ENCODE peak calls at places on chromosomes 13 and 19, in five cellular contexts. C is HFF-Myc, M is choroid plexus epithelial cell, J is neural crest cell, Z is fibroblast of lung. O is an unnamed sample.

GRCh38 chr19:28334419-28334818 is 878.5 kb downstream of the UQCRFS1 start:
- DNase-seq in C (no peak), Z (no peak), M (no peak), J (no peak), O (no peak)

GRCh38 chr13:107669356-107669755 is 546.0 kb downstream of the LIG4 start:
- DNase-seq in Z (no peak), J (no peak), C (no peak), M (peak; percentile 37), O (no peak)

GRCh38 chr19:29815231-29815630 is 3.4 kb downstream of the CCNE1 start:
- DNase-seq in Z (no peak), J (no peak), C (no peak), M (no peak), O (no peak)

GRCh38 chr13:50580684-50581305 is 262.7 kb downstream of the DLEU7 start:
- DNase-seq in M (peak; percentile 85), C (no peak), Z (peak; percentile 81), J (no peak), O (no peak)

GRCh38 chr13:29847501-29847983 is 2.9 kb downstream of the UBL3 start:
- DNase-seq in M (peak; percentile 59), Z (peak; percentile 59), C (no peak), J (peak; percentile 12), O (no peak)

GRCh38 chr19:34428549-34429285 is 536 bp downstream of the UBA2 start:
- DNase-seq in C (no peak), Z (peak; percentile 29), J (no peak), M (peak; percentile 26), O (no peak)

GRCh38 chr13:31670831-31671617 is 68.3 kb upstream of the RXFP2 start:
- DNase-seq in Z (peak; percentile 28), M (peak; percentile 2), J (no peak), C (peak; percentile 2), O (no peak)

GRCh38 chr13:51417716-51418115 is 35.1 kb downstream of the INTS6 start:
- DNase-seq in J (no peak), M (no peak), Z (no peak), C (no peak), O (no peak)

GRCh38 chr19:31698352-31698751 is 349.1 kb upstream of the TSHZ3 start:
- DNase-seq in C (no peak), J (no peak), M (no peak), Z (no peak), O (no peak)

GRCh38 chr13:39616087-39616694 is 13.2 kb upstream of the LHFPL6 start:
- DNase-seq in J (peak; percentile 54), M (peak; percentile 88), Z (peak; percentile 79), C (peak; percentile 58), O (peak; percentile 28)

GRCh38 chr19:40716031-40716654 is 543 bp downstream of the COQ8B start:
- DNase-seq in Z (no peak), C (peak; percentile 93), M (peak; percentile 87), J (no peak), O (no peak)

GRCh38 chr19:30148803-30149202 is 206.8 kb downstream of the URI1 start:
- DNase-seq in M (no peak), C (no peak), Z (no peak), J (no peak), O (no peak)

GRCh38 chr13:103238441-103238840 is 172.2 kb upstream of the SLC10A2 start:
- DNase-seq in J (no peak), M (no peak), C (no peak), Z (no peak), O (no peak)

GRCh38 chr13:85386424-85386823 is 412.8 kb downstream of the SLITRK6 start:
- DNase-seq in C (no peak), J (no peak), M (peak; percentile 9), Z (no peak), O (no peak)

GRCh38 chr13:113078895-113079720 is 26.5 kb upstream of the F7 start:
- DNase-seq in J (no peak), C (no peak), M (no peak), Z (peak; percentile 19), O (no peak)

GRCh38 chr19:55206664-55207500 is 2.4 kb downstream of the PTPRH start:
- DNase-seq in Z (peak; percentile 90), C (peak; percentile 56), J (peak; percentile 60), M (peak; percentile 93), O (no peak)

GRCh38 chr19:32067686-32068085 is 277.7 kb upstream of the ZNF507 start:
- DNase-seq in J (no peak), M (no peak), Z (no peak), C (no peak), O (no peak)

GRCh38 chr13:98839826-98840769 is 87.6 kb upstream of the SLC15A1 start:
- DNase-seq in Z (peak; percentile 62), M (peak; percentile 74), J (peak; percentile 62), C (no peak), O (peak; percentile 15)

GRCh38 chr19:4803736-4804695 is 12.5 kb downstream of the FEM1A start:
- DNase-seq in M (peak; percentile 47), C (no peak), J (peak; percentile 91), Z (peak; percentile 40), O (no peak)

GRCh38 chr13:98978280-98978679 is 416 bp upstream of the DOCK9 start:
- DNase-seq in M (peak; percentile 91), J (no peak), C (peak; percentile 69), Z (peak; percentile 72), O (no peak)

GRCh38 chr19:57466489-57466888 is 9.5 kb upstream of the VN1R1 start:
- DNase-seq in J (no peak), Z (no peak), C (no peak), M (no peak), O (no peak)

GRCh38 chr19:409006-409514 is at the start of gene C2CD4C:
- DNase-seq in C (no peak), Z (no peak), M (no peak), J (no peak), O (peak; percentile 61)

GRCh38 chr13:92460479-92460878 is 766.1 kb upstream of the GPC6 start:
- DNase-seq in J (no peak), C (no peak), M (peak; percentile 26), Z (no peak), O (no peak)

GRCh38 chr13:80126382-80127068 is 214.4 kb downstream of the SPRY2 start:
- DNase-seq in J (no peak), M (no peak), Z (no peak), C (no peak), O (no peak)
- TF ChIP-seq CTCF in J (no peak), M (no peak), Z (no peak), C (no peak), O (no peak)

GRCh38 chr19:12400618-12401502 is at the start of gene ZNF799:
- DNase-seq in Z (peak; percentile 93), J (peak; percentile 84), M (peak; percentile 97), C (peak; percentile 83), O (peak; percentile 46)
- TF ChIP-seq CTCF in Z (no peak), J (peak; percentile 38), M (no peak), C (no peak), O (no peak)

GRCh38 chr19:42693760-42694350 is 46.4 kb downstream of the PSG3 start:
- DNase-seq in M (peak; percentile 70), Z (peak; percentile 32), C (peak; percentile 11), J (no peak), O (no peak)
- TF ChIP-seq CTCF in M (peak; percentile 88), Z (peak; percentile 76), C (peak; percentile 79), J (no peak), O (peak; percentile 50)

GRCh38 chr19:56253737-56254136 is 18.8 kb upstream of the EDDM13 start:
- DNase-seq in J (no peak), C (peak; percentile 25), M (peak; percentile 82), Z (peak; percentile 74), O (no peak)
- TF ChIP-seq CTCF in J (peak; percentile 57), C (no peak), M (peak; percentile 52), Z (no peak), O (peak; percentile 69)

GRCh38 chr13:22801402-22802003 is 379.3 kb upstream of the SGCG start:
- DNase-seq in M (peak; percentile 5), Z (peak; percentile 53), C (no peak), J (no peak), O (no peak)
- TF ChIP-seq CTCF in M (no peak), Z (no peak), C (no peak), J (peak; percentile 72), O (peak; percentile 56)

DNA sequence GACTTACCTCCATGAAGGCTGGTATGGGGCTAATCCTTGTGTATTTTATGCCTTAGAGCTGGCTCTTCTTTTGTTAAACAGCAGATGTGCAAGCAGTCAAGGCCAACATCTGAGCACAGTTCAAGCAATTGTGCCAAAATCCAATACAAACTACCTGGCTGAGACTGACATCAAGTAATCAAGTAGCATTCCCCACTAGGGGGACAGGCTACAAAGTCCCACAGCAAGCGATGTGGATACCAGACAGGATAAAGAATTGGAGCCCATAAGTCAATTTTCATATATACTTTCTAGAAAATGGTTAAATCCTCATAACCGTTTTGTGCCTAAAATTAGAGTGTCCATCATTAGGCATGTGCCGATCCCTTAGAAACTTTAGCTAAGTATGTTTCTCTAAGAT is 675.8 kb downstream of the DIAPH3 start:
- DNase-seq in C (no peak), M (no peak), Z (no peak), J (no peak), O (no peak)
- TF ChIP-seq CTCF in C (peak; percentile 5), M (peak; percentile 29), Z (no peak), J (no peak), O (no peak)

DNA sequence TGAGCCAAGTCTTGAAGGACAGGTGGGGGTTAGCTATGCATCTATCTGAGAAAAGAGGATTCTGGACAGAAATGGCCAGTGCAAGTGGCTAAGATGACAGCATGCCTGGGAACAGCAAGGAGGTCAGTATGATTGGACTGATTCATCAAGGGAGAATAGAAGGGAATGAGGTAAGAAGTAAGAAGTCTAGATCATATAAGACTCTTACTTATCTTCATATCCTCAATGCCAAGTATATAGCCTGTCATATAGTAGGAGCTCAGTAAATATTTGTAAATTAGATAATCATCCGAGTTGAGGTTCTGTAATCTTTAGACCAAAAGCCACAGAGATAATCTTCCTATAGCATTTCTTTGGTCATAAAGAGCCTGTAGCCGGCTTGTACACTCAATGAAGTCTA is 103.3 kb upstream of the MLNR start:
- DNase-seq in Z (no peak), M (no peak), C (no peak), J (no peak), O (no peak)
- TF ChIP-seq CTCF in Z (no peak), M (no peak), C (no peak), J (no peak), O (no peak)

DNA sequence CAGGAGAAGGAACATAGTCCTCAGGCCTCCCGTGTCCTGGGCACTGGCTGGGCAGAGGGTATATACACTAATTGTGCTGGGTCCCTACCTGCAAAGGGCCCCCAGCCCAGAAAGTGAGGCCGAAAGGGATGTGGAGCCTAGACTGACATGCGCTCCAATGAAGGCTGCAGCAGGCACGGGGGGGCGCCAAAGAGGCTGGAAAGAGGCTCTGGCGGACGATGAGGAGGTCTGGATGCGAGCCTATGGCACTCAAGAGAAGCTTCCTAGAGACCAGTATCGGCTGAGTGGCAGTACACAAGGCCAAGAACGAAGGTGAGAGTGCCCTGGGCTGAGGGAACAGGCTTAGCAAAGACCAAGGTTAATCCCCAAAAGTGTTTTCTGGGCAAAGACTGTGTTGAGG is 16.6 kb downstream of the VRK3 start:
- DNase-seq in Z (no peak), J (peak; percentile 28), C (no peak), M (peak; percentile 23), O (no peak)
- TF ChIP-seq CTCF in Z (no peak), J (peak; percentile 47), C (peak; percentile 22), M (peak; percentile 49), O (peak; percentile 21)

DNA sequence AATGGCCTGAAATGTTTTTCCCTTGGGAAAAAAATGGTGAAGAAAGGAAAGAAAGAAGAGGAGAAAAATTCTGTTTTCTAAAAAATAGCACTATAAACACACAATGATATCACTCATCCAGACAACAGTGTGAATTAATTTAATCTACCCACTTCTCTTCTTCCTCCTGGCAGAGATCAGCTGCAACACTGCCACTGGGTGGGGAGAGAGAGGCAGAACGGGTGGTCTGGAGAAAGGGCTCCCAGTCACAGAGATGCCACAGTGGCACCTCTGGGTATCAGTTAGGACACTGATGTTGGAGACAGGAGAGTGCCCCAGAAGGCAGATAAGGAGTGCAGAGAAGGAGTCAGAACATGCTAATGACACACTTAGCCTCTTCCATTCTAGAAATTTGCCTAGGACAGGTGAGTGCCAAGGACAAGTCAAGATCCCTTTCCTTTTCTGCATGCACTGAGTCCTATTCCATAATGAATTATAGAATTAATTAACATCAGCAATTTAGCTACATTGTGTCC is 168.6 kb downstream of the SUCLA2 start:
- DNase-seq in M (no peak), J (no peak), C (no peak), Z (no peak), O (no peak)
- TF ChIP-seq CTCF in M (peak; percentile 7), J (no peak), C (no peak), Z (no peak), O (no peak)